ENCODE peak calls at places on chromosome 3, in eight cellular contexts. One of them, this sample, is unnamed.

GRCh38 chr3:150232992-150233451 is 175.1 kb upstream of the TSC22D2 start:
- DNase-seq in SK-N-SH: no peak
- DNase-seq in naive thymus-derived CD8-positive, alpha-beta T cell: no peak
- DNase-seq in stimulated activated CD8-positive, alpha-beta memory T cell treated with anti-CD3 and anti-CD28 coated beads, Interleukin-4, amount 100 ng/mL, for 48 hours: no peak
- DNase-seq in NAMALWA: no peak
- DNase-seq in HS-5: no peak
- DNase-seq in effector memory CD8-positive, alpha-beta T cell: no peak
- DNase-seq in HEK293T: no peak
- DNase-seq in this sample: no peak

GRCh38 chr3:53350652-53351051 is 3.3 kb upstream of the DCP1A start:
- DNase-seq in SK-N-SH: peak; percentile 36
- DNase-seq in naive thymus-derived CD8-positive, alpha-beta T cell: no peak
- DNase-seq in stimulated activated CD8-positive, alpha-beta memory T cell treated with anti-CD3 and anti-CD28 coated beads, Interleukin-4, amount 100 ng/mL, for 48 hours: no peak
- DNase-seq in NAMALWA: peak; percentile 28
- DNase-seq in HS-5: no peak
- DNase-seq in effector memory CD8-positive, alpha-beta T cell: no peak
- DNase-seq in HEK293T: no peak
- DNase-seq in this sample: no peak

GRCh38 chr3:31288641-31289100 is 244.1 kb upstream of the STT3B start:
- DNase-seq in SK-N-SH: no peak
- DNase-seq in naive thymus-derived CD8-positive, alpha-beta T cell: no peak
- DNase-seq in stimulated activated CD8-positive, alpha-beta memory T cell treated with anti-CD3 and anti-CD28 coated beads, Interleukin-4, amount 100 ng/mL, for 48 hours: peak; percentile 50
- DNase-seq in NAMALWA: no peak
- DNase-seq in HS-5: no peak
- DNase-seq in effector memory CD8-positive, alpha-beta T cell: no peak
- DNase-seq in HEK293T: no peak
- DNase-seq in this sample: no peak

GRCh38 chr3:126013742-126014141 is 44.8 kb downstream of the ROPN1B start:
- DNase-seq in SK-N-SH: no peak
- DNase-seq in naive thymus-derived CD8-positive, alpha-beta T cell: no peak
- DNase-seq in stimulated activated CD8-positive, alpha-beta memory T cell treated with anti-CD3 and anti-CD28 coated beads, Interleukin-4, amount 100 ng/mL, for 48 hours: no peak
- DNase-seq in NAMALWA: no peak
- DNase-seq in HS-5: no peak
- DNase-seq in effector memory CD8-positive, alpha-beta T cell: no peak
- DNase-seq in HEK293T: no peak
- DNase-seq in this sample: no peak

GRCh38 chr3:49469037-49469875 is 811 bp upstream of the DAG1 start:
- DNase-seq in SK-N-SH: peak; percentile 66
- DNase-seq in naive thymus-derived CD8-positive, alpha-beta T cell: no peak
- DNase-seq in stimulated activated CD8-positive, alpha-beta memory T cell treated with anti-CD3 and anti-CD28 coated beads, Interleukin-4, amount 100 ng/mL, for 48 hours: peak; percentile 30
- DNase-seq in NAMALWA: no peak
- DNase-seq in HS-5: no peak
- DNase-seq in effector memory CD8-positive, alpha-beta T cell: no peak
- DNase-seq in HEK293T: peak; percentile 63
- DNase-seq in this sample: no peak

GRCh38 chr3:13852638-13853009 is 27.2 kb downstream of the WNT7A start:
- DNase-seq in SK-N-SH: no peak
- DNase-seq in naive thymus-derived CD8-positive, alpha-beta T cell: no peak
- DNase-seq in stimulated activated CD8-positive, alpha-beta memory T cell treated with anti-CD3 and anti-CD28 coated beads, Interleukin-4, amount 100 ng/mL, for 48 hours: no peak
- DNase-seq in NAMALWA: no peak
- DNase-seq in HS-5: no peak
- DNase-seq in effector memory CD8-positive, alpha-beta T cell: no peak
- DNase-seq in HEK293T: no peak
- DNase-seq in this sample: no peak

GRCh38 chr3:181691951-181692849 is 19.5 kb upstream of the SOX2 start:
- DNase-seq in SK-N-SH: peak; percentile 49
- DNase-seq in naive thymus-derived CD8-positive, alpha-beta T cell: no peak
- DNase-seq in stimulated activated CD8-positive, alpha-beta memory T cell treated with anti-CD3 and anti-CD28 coated beads, Interleukin-4, amount 100 ng/mL, for 48 hours: no peak
- DNase-seq in NAMALWA: no peak
- DNase-seq in HS-5: no peak
- DNase-seq in effector memory CD8-positive, alpha-beta T cell: no peak
- DNase-seq in HEK293T: no peak
- DNase-seq in this sample: no peak

GRCh38 chr3:112634786-112635541 is 6.0 kb downstream of the CCDC80 start:
- DNase-seq in SK-N-SH: no peak
- DNase-seq in naive thymus-derived CD8-positive, alpha-beta T cell: no peak
- DNase-seq in stimulated activated CD8-positive, alpha-beta memory T cell treated with anti-CD3 and anti-CD28 coated beads, Interleukin-4, amount 100 ng/mL, for 48 hours: no peak
- DNase-seq in NAMALWA: no peak
- DNase-seq in HS-5: no peak
- DNase-seq in effector memory CD8-positive, alpha-beta T cell: no peak
- DNase-seq in HEK293T: no peak
- DNase-seq in this sample: no peak

GRCh38 chr3:58021072-58021959 is 13.1 kb downstream of the FLNB start:
- DNase-seq in SK-N-SH: no peak
- DNase-seq in naive thymus-derived CD8-positive, alpha-beta T cell: no peak
- DNase-seq in stimulated activated CD8-positive, alpha-beta memory T cell treated with anti-CD3 and anti-CD28 coated beads, Interleukin-4, amount 100 ng/mL, for 48 hours: no peak
- DNase-seq in NAMALWA: no peak
- DNase-seq in HS-5: no peak
- DNase-seq in effector memory CD8-positive, alpha-beta T cell: no peak
- DNase-seq in HEK293T: no peak
- DNase-seq in this sample: no peak

GRCh38 chr3:183455064-183455463 is 26.6 kb upstream of the MCF2L2 start:
- DNase-seq in SK-N-SH: no peak
- DNase-seq in naive thymus-derived CD8-positive, alpha-beta T cell: no peak
- DNase-seq in stimulated activated CD8-positive, alpha-beta memory T cell treated with anti-CD3 and anti-CD28 coated beads, Interleukin-4, amount 100 ng/mL, for 48 hours: no peak
- DNase-seq in NAMALWA: no peak
- DNase-seq in HS-5: no peak
- DNase-seq in effector memory CD8-positive, alpha-beta T cell: no peak
- DNase-seq in HEK293T: no peak
- DNase-seq in this sample: no peak

GRCh38 chr3:4986175-4986610 is 7.0 kb downstream of the BHLHE40 start:
- DNase-seq in SK-N-SH: no peak
- DNase-seq in naive thymus-derived CD8-positive, alpha-beta T cell: no peak
- DNase-seq in stimulated activated CD8-positive, alpha-beta memory T cell treated with anti-CD3 and anti-CD28 coated beads, Interleukin-4, amount 100 ng/mL, for 48 hours: no peak
- DNase-seq in NAMALWA: no peak
- DNase-seq in HS-5: no peak
- DNase-seq in effector memory CD8-positive, alpha-beta T cell: no peak
- DNase-seq in HEK293T: no peak
- DNase-seq in this sample: no peak

GRCh38 chr3:113629941-113630340 is 66.5 kb downstream of the USF3 start:
- DNase-seq in SK-N-SH: no peak
- DNase-seq in naive thymus-derived CD8-positive, alpha-beta T cell: no peak
- DNase-seq in stimulated activated CD8-positive, alpha-beta memory T cell treated with anti-CD3 and anti-CD28 coated beads, Interleukin-4, amount 100 ng/mL, for 48 hours: no peak
- DNase-seq in NAMALWA: no peak
- DNase-seq in HS-5: no peak
- DNase-seq in effector memory CD8-positive, alpha-beta T cell: no peak
- DNase-seq in HEK293T: no peak
- DNase-seq in this sample: no peak

GRCh38 chr3:136612512-136612911 is 139.7 kb downstream of the STAG1 start:
- DNase-seq in SK-N-SH: no peak
- DNase-seq in naive thymus-derived CD8-positive, alpha-beta T cell: no peak
- DNase-seq in stimulated activated CD8-positive, alpha-beta memory T cell treated with anti-CD3 and anti-CD28 coated beads, Interleukin-4, amount 100 ng/mL, for 48 hours: no peak
- DNase-seq in NAMALWA: no peak
- DNase-seq in HS-5: no peak
- DNase-seq in effector memory CD8-positive, alpha-beta T cell: no peak
- DNase-seq in HEK293T: no peak
- DNase-seq in this sample: no peak

GRCh38 chr3:43455233-43455632 is 166.6 kb downstream of the ANO10 start:
- DNase-seq in SK-N-SH: no peak
- DNase-seq in naive thymus-derived CD8-positive, alpha-beta T cell: no peak
- DNase-seq in stimulated activated CD8-positive, alpha-beta memory T cell treated with anti-CD3 and anti-CD28 coated beads, Interleukin-4, amount 100 ng/mL, for 48 hours: no peak
- DNase-seq in NAMALWA: no peak
- DNase-seq in HS-5: peak; percentile 59
- DNase-seq in effector memory CD8-positive, alpha-beta T cell: no peak
- DNase-seq in HEK293T: no peak
- DNase-seq in this sample: no peak

GRCh38 chr3:158808697-158809096 is 6.8 kb downstream of the MFSD1 start:
- DNase-seq in SK-N-SH: no peak
- DNase-seq in naive thymus-derived CD8-positive, alpha-beta T cell: no peak
- DNase-seq in stimulated activated CD8-positive, alpha-beta memory T cell treated with anti-CD3 and anti-CD28 coated beads, Interleukin-4, amount 100 ng/mL, for 48 hours: no peak
- DNase-seq in NAMALWA: no peak
- DNase-seq in HS-5: peak; percentile 78
- DNase-seq in effector memory CD8-positive, alpha-beta T cell: no peak
- DNase-seq in HEK293T: no peak
- DNase-seq in this sample: no peak

GRCh38 chr3:195302436-195302835 is 31.5 kb upstream of the XXYLT1 start:
- DNase-seq in SK-N-SH: no peak
- DNase-seq in naive thymus-derived CD8-positive, alpha-beta T cell: no peak
- DNase-seq in stimulated activated CD8-positive, alpha-beta memory T cell treated with anti-CD3 and anti-CD28 coated beads, Interleukin-4, amount 100 ng/mL, for 48 hours: no peak
- DNase-seq in NAMALWA: no peak
- DNase-seq in HS-5: no peak
- DNase-seq in effector memory CD8-positive, alpha-beta T cell: no peak
- DNase-seq in HEK293T: no peak
- DNase-seq in this sample: no peak

GRCh38 chr3:146117406-146118285 is 43.3 kb downstream of the PLOD2 start:
- DNase-seq in SK-N-SH: no peak
- DNase-seq in naive thymus-derived CD8-positive, alpha-beta T cell: no peak
- DNase-seq in stimulated activated CD8-positive, alpha-beta memory T cell treated with anti-CD3 and anti-CD28 coated beads, Interleukin-4, amount 100 ng/mL, for 48 hours: no peak
- DNase-seq in NAMALWA: no peak
- DNase-seq in HS-5: peak; percentile 44
- DNase-seq in effector memory CD8-positive, alpha-beta T cell: no peak
- DNase-seq in HEK293T: no peak
- DNase-seq in this sample: no peak

GRCh38 chr3:86954751-86955150 is 36.2 kb downstream of the VGLL3 start:
- DNase-seq in SK-N-SH: no peak
- DNase-seq in naive thymus-derived CD8-positive, alpha-beta T cell: no peak
- DNase-seq in stimulated activated CD8-positive, alpha-beta memory T cell treated with anti-CD3 and anti-CD28 coated beads, Interleukin-4, amount 100 ng/mL, for 48 hours: no peak
- DNase-seq in NAMALWA: no peak
- DNase-seq in HS-5: no peak
- DNase-seq in effector memory CD8-positive, alpha-beta T cell: no peak
- DNase-seq in HEK293T: no peak
- DNase-seq in this sample: no peak

GRCh38 chr3:103624289-103624688 is 1189.5 kb downstream of the ZPLD1 start:
- DNase-seq in SK-N-SH: no peak
- DNase-seq in naive thymus-derived CD8-positive, alpha-beta T cell: no peak
- DNase-seq in stimulated activated CD8-positive, alpha-beta memory T cell treated with anti-CD3 and anti-CD28 coated beads, Interleukin-4, amount 100 ng/mL, for 48 hours: no peak
- DNase-seq in NAMALWA: no peak
- DNase-seq in HS-5: no peak
- DNase-seq in effector memory CD8-positive, alpha-beta T cell: no peak
- DNase-seq in HEK293T: no peak
- DNase-seq in this sample: no peak

GRCh38 chr3:144033235-144033579 is 61.6 kb downstream of the DIPK2A start:
- DNase-seq in SK-N-SH: no peak
- DNase-seq in naive thymus-derived CD8-positive, alpha-beta T cell: no peak
- DNase-seq in stimulated activated CD8-positive, alpha-beta memory T cell treated with anti-CD3 and anti-CD28 coated beads, Interleukin-4, amount 100 ng/mL, for 48 hours: no peak
- DNase-seq in NAMALWA: no peak
- DNase-seq in HS-5: no peak
- DNase-seq in effector memory CD8-positive, alpha-beta T cell: no peak
- DNase-seq in HEK293T: no peak
- DNase-seq in this sample: no peak

GRCh38 chr3:37964716-37965115 is 25.9 kb upstream of the VILL start:
- DNase-seq in SK-N-SH: no peak
- DNase-seq in naive thymus-derived CD8-positive, alpha-beta T cell: no peak
- DNase-seq in stimulated activated CD8-positive, alpha-beta memory T cell treated with anti-CD3 and anti-CD28 coated beads, Interleukin-4, amount 100 ng/mL, for 48 hours: no peak
- DNase-seq in NAMALWA: no peak
- DNase-seq in HS-5: no peak
- DNase-seq in effector memory CD8-positive, alpha-beta T cell: no peak
- DNase-seq in HEK293T: no peak
- DNase-seq in this sample: no peak

GRCh38 chr3:41881233-41881821 is 80.6 kb downstream of the ULK4 start:
- DNase-seq in SK-N-SH: peak; percentile 29
- DNase-seq in naive thymus-derived CD8-positive, alpha-beta T cell: peak; percentile 18
- DNase-seq in stimulated activated CD8-positive, alpha-beta memory T cell treated with anti-CD3 and anti-CD28 coated beads, Interleukin-4, amount 100 ng/mL, for 48 hours: no peak
- DNase-seq in NAMALWA: peak; percentile 60
- DNase-seq in HS-5: no peak
- DNase-seq in effector memory CD8-positive, alpha-beta T cell: peak; percentile 26
- DNase-seq in HEK293T: peak; percentile 15
- DNase-seq in this sample: peak; percentile 1

GRCh38 chr3:183188895-183189462 is 26.4 kb upstream of the LAMP3 start:
- DNase-seq in SK-N-SH: no peak
- DNase-seq in naive thymus-derived CD8-positive, alpha-beta T cell: peak; percentile 23
- DNase-seq in stimulated activated CD8-positive, alpha-beta memory T cell treated with anti-CD3 and anti-CD28 coated beads, Interleukin-4, amount 100 ng/mL, for 48 hours: peak; percentile 62
- DNase-seq in NAMALWA: peak; percentile 67
- DNase-seq in HS-5: no peak
- DNase-seq in effector memory CD8-positive, alpha-beta T cell: no peak
- DNase-seq in HEK293T: peak; percentile 32
- DNase-seq in this sample: no peak

GRCh38 chr3:106086636-106087035 is 217.8 kb upstream of the CBLB start:
- DNase-seq in SK-N-SH: no peak
- DNase-seq in naive thymus-derived CD8-positive, alpha-beta T cell: no peak
- DNase-seq in stimulated activated CD8-positive, alpha-beta memory T cell treated with anti-CD3 and anti-CD28 coated beads, Interleukin-4, amount 100 ng/mL, for 48 hours: no peak
- DNase-seq in NAMALWA: no peak
- DNase-seq in HS-5: peak; percentile 4
- DNase-seq in effector memory CD8-positive, alpha-beta T cell: no peak
- DNase-seq in HEK293T: no peak
- DNase-seq in this sample: no peak

GRCh38 chr3:72996121-72996472 is 514 bp upstream of the PPP4R2 start:
- DNase-seq in SK-N-SH: no peak
- DNase-seq in naive thymus-derived CD8-positive, alpha-beta T cell: peak; percentile 0
- DNase-seq in stimulated activated CD8-positive, alpha-beta memory T cell treated with anti-CD3 and anti-CD28 coated beads, Interleukin-4, amount 100 ng/mL, for 48 hours: no peak
- DNase-seq in NAMALWA: no peak
- DNase-seq in HS-5: no peak
- DNase-seq in effector memory CD8-positive, alpha-beta T cell: no peak
- DNase-seq in HEK293T: no peak
- DNase-seq in this sample: no peak

GRCh38 chr3:24479816-24480215 is 14.8 kb downstream of the THRB start:
- DNase-seq in SK-N-SH: no peak
- DNase-seq in naive thymus-derived CD8-positive, alpha-beta T cell: no peak
- DNase-seq in stimulated activated CD8-positive, alpha-beta memory T cell treated with anti-CD3 and anti-CD28 coated beads, Interleukin-4, amount 100 ng/mL, for 48 hours: no peak
- DNase-seq in NAMALWA: no peak
- DNase-seq in HS-5: no peak
- DNase-seq in effector memory CD8-positive, alpha-beta T cell: no peak
- DNase-seq in HEK293T: no peak
- DNase-seq in this sample: no peak

GRCh38 chr3:124607163-124607562 is 123.1 kb upstream of the UMPS start:
- DNase-seq in SK-N-SH: no peak
- DNase-seq in naive thymus-derived CD8-positive, alpha-beta T cell: no peak
- DNase-seq in stimulated activated CD8-positive, alpha-beta memory T cell treated with anti-CD3 and anti-CD28 coated beads, Interleukin-4, amount 100 ng/mL, for 48 hours: no peak
- DNase-seq in NAMALWA: no peak
- DNase-seq in HS-5: peak; percentile 19
- DNase-seq in effector memory CD8-positive, alpha-beta T cell: no peak
- DNase-seq in HEK293T: no peak
- DNase-seq in this sample: no peak

GRCh38 chr3:53677406-53677805 is 168.8 kb downstream of the CHDH start:
- DNase-seq in SK-N-SH: peak; percentile 40
- DNase-seq in naive thymus-derived CD8-positive, alpha-beta T cell: no peak
- DNase-seq in stimulated activated CD8-positive, alpha-beta memory T cell treated with anti-CD3 and anti-CD28 coated beads, Interleukin-4, amount 100 ng/mL, for 48 hours: no peak
- DNase-seq in NAMALWA: no peak
- DNase-seq in HS-5: no peak
- DNase-seq in effector memory CD8-positive, alpha-beta T cell: no peak
- DNase-seq in HEK293T: no peak
- DNase-seq in this sample: no peak

GRCh38 chr3:121958801-121959200 is 63.2 kb downstream of the ILDR1 start:
- DNase-seq in SK-N-SH: no peak
- DNase-seq in naive thymus-derived CD8-positive, alpha-beta T cell: no peak
- DNase-seq in stimulated activated CD8-positive, alpha-beta memory T cell treated with anti-CD3 and anti-CD28 coated beads, Interleukin-4, amount 100 ng/mL, for 48 hours: no peak
- DNase-seq in NAMALWA: no peak
- DNase-seq in HS-5: no peak
- DNase-seq in effector memory CD8-positive, alpha-beta T cell: no peak
- DNase-seq in HEK293T: no peak
- DNase-seq in this sample: no peak

GRCh38 chr3:171219258-171219657 is 192.7 kb upstream of the SLC2A2 start:
- DNase-seq in SK-N-SH: no peak
- DNase-seq in naive thymus-derived CD8-positive, alpha-beta T cell: no peak
- DNase-seq in stimulated activated CD8-positive, alpha-beta memory T cell treated with anti-CD3 and anti-CD28 coated beads, Interleukin-4, amount 100 ng/mL, for 48 hours: no peak
- DNase-seq in NAMALWA: no peak
- DNase-seq in HS-5: no peak
- DNase-seq in effector memory CD8-positive, alpha-beta T cell: no peak
- DNase-seq in HEK293T: no peak
- DNase-seq in this sample: no peak

GRCh38 chr3:38146504-38146903 is 8.0 kb downstream of the MYD88 start:
- DNase-seq in SK-N-SH: no peak
- DNase-seq in naive thymus-derived CD8-positive, alpha-beta T cell: no peak
- DNase-seq in stimulated activated CD8-positive, alpha-beta memory T cell treated with anti-CD3 and anti-CD28 coated beads, Interleukin-4, amount 100 ng/mL, for 48 hours: no peak
- DNase-seq in NAMALWA: no peak
- DNase-seq in HS-5: no peak
- DNase-seq in effector memory CD8-positive, alpha-beta T cell: no peak
- DNase-seq in HEK293T: no peak
- DNase-seq in this sample: no peak

GRCh38 chr3:159200176-159200575 is 398.3 kb downstream of the MFSD1 start:
- DNase-seq in SK-N-SH: no peak
- DNase-seq in naive thymus-derived CD8-positive, alpha-beta T cell: no peak
- DNase-seq in stimulated activated CD8-positive, alpha-beta memory T cell treated with anti-CD3 and anti-CD28 coated beads, Interleukin-4, amount 100 ng/mL, for 48 hours: no peak
- DNase-seq in NAMALWA: no peak
- DNase-seq in HS-5: peak; percentile 86
- DNase-seq in effector memory CD8-positive, alpha-beta T cell: no peak
- DNase-seq in HEK293T: no peak
- DNase-seq in this sample: no peak

GRCh38 chr3:159319156-159319555 is 517.3 kb downstream of the MFSD1 start:
- DNase-seq in SK-N-SH: no peak
- DNase-seq in naive thymus-derived CD8-positive, alpha-beta T cell: no peak
- DNase-seq in stimulated activated CD8-positive, alpha-beta memory T cell treated with anti-CD3 and anti-CD28 coated beads, Interleukin-4, amount 100 ng/mL, for 48 hours: no peak
- DNase-seq in NAMALWA: no peak
- DNase-seq in HS-5: no peak
- DNase-seq in effector memory CD8-positive, alpha-beta T cell: no peak
- DNase-seq in HEK293T: no peak
- DNase-seq in this sample: no peak

GRCh38 chr3:147404800-147405551 is 1.4 kb downstream of the ZIC4 start:
- DNase-seq in SK-N-SH: no peak
- DNase-seq in naive thymus-derived CD8-positive, alpha-beta T cell: no peak
- DNase-seq in stimulated activated CD8-positive, alpha-beta memory T cell treated with anti-CD3 and anti-CD28 coated beads, Interleukin-4, amount 100 ng/mL, for 48 hours: no peak
- DNase-seq in NAMALWA: no peak
- DNase-seq in HS-5: no peak
- DNase-seq in effector memory CD8-positive, alpha-beta T cell: no peak
- DNase-seq in HEK293T: no peak
- DNase-seq in this sample: no peak